ENCODE peak calls at places on chromosomes 5 and 9, in six cellular contexts. H is DND-41, O is psoas muscle, B is upper lobe of right lung, I is spleen, M is heart right ventricle. G is an unnamed sample.
A peak's percentile ranks its signal among the peaks of the same experiment; 100 is the strongest.

GRCh38 chr9:703392-703791 is 138.1 kb upstream of the DMRT1 start:
- DNase-seq in I (no peak), B (no peak), M (no peak), O (no peak), H (no peak), G (no peak)

GRCh38 chr5:168317521-168318147 is 26.2 kb downstream of the WWC1 start:
- DNase-seq in O (no peak), H (no peak), I (no peak), M (no peak), B (no peak), G (peak; percentile 44)

GRCh38 chr5:6180231-6180872 is 198.0 kb downstream of the MED10 start:
- DNase-seq in I (no peak), O (no peak), M (no peak), H (no peak), B (no peak), G (no peak)

GRCh38 chr9:15253197-15253596 is 53.8 kb downstream of the TTC39B start:
- DNase-seq in B (no peak), H (no peak), O (no peak), I (no peak), M (no peak), G (no peak)

GRCh38 chr9:109779711-109780452 is at the start of gene PALM2AKAP2:
- DNase-seq in H (no peak), B (peak; percentile 79), I (no peak), M (peak; percentile 81), O (peak; percentile 74), G (no peak)

GRCh38 chr5:60404171-60404570 is 295.8 kb downstream of the DEPDC1B start:
- DNase-seq in I (no peak), B (no peak), M (no peak), O (no peak), H (no peak), G (no peak)

GRCh38 chr5:159128070-159128507 is 28.4 kb upstream of the EBF1 start:
- DNase-seq in H (no peak), I (no peak), B (no peak), O (no peak), M (no peak), G (no peak)

GRCh38 chr5:10460252-10460906 is 18.7 kb downstream of the ROPN1L start:
- DNase-seq in B (no peak), O (no peak), H (no peak), M (peak; percentile 85), I (peak; percentile 86), G (peak; percentile 70)

GRCh38 chr9:2625427-2625826 is 3.8 kb downstream of the VLDLR start:
- DNase-seq in M (no peak), I (no peak), H (no peak), O (no peak), B (no peak), G (no peak)

GRCh38 chr9:37392272-37392671 is 30.2 kb upstream of the GRHPR start:
- DNase-seq in O (no peak), B (no peak), I (no peak), M (no peak), H (no peak), G (no peak)

GRCh38 chr5:142692280-142692775 is 6.4 kb upstream of the FGF1 start:
- DNase-seq in H (no peak), B (no peak), O (no peak), I (no peak), M (no peak), G (no peak)

GRCh38 chr5:117201016-117201415 is 626.4 kb upstream of the SEMA6A start:
- DNase-seq in H (no peak), O (no peak), B (no peak), M (no peak), I (no peak), G (no peak)

GRCh38 chr9:130268521-130269131 is 3.1 kb downstream of the HMCN2 start:
- DNase-seq in I (peak; percentile 40), H (no peak), M (no peak), O (no peak), B (no peak), G (no peak)

GRCh38 chr9:113345165-113345564 is 4.2 kb upstream of the BSPRY start:
- DNase-seq in O (no peak), H (no peak), B (no peak), I (no peak), M (no peak), G (no peak)

GRCh38 chr5:8840237-8840636 is 705.6 kb downstream of the SEMA5A start:
- DNase-seq in I (no peak), B (no peak), M (no peak), O (no peak), H (no peak), G (no peak)

GRCh38 chr5:136246632-136247031 is 53.7 kb upstream of the SMIM32 start:
- DNase-seq in M (no peak), I (no peak), B (no peak), H (no peak), O (no peak), G (no peak)

GRCh38 chr5:135489466-135490244 is 37.5 kb upstream of the TIFAB start:
- DNase-seq in B (no peak), I (no peak), H (no peak), O (no peak), M (no peak), G (no peak)

GRCh38 chr5:34789021-34789531 is 49.9 kb upstream of the TTC23L start:
- DNase-seq in O (no peak), B (no peak), H (no peak), I (no peak), M (no peak), G (no peak)

GRCh38 chr5:135442387-135443256 is 4.5 kb downstream of the DCANP1 start:
- DNase-seq in H (no peak), B (peak; percentile 52), O (no peak), I (no peak), M (no peak), G (no peak)

GRCh38 chr5:32664523-32664922 is 46.6 kb upstream of the NPR3 start:
- DNase-seq in H (no peak), M (no peak), I (no peak), O (no peak), B (no peak), G (no peak)

GRCh38 chr5:170538096-170538465 is 34.3 kb downstream of the KCNIP1 start:
- DNase-seq in O (no peak), B (no peak), M (no peak), H (no peak), I (no peak), G (no peak)

GRCh38 chr9:96460877-96461276 is 10.9 kb downstream of the HABP4 start:
- DNase-seq in M (no peak), I (no peak), O (no peak), B (no peak), H (no peak), G (no peak)

DNA sequence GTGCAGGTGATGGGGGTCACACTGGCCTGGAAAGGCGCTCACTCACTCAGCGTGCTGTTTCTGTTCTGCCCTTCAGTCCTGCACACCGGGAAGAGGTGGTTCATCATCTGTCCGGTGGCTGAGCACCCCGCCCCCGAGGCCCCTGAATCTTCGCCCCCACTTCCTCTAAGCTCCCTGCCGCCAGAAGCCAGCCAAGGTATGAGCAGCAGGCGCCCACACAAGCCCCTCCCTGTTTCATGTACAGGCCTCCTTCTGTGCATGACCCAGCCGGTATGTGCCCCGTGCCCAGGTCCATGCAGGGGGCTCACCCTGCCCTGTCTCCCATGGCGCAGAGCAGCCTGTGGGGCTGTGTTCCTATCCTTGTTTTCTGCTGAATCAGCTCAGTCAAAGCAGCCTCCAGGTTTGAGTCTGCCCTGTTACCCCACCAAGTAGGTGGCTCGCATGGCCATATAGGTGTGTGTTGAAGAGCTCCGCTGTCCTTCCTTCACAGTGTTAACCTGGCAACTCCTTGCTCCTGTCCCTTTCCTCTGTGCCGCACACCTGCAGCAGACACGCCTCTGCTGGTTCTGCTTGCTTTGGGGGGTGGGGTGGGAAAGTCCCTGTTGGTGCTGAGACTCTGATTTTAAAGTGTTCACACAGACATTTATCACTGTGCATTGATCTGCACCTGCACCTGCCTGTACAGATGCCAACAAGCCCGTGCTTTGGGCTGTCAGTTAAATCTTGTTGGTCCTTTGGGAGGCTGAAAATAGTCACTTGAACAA is 84.8 kb downstream of the WNK2 start:
- DNase-seq in O (peak; percentile 37), H (peak; percentile 62), B (peak; percentile 40), I (peak; percentile 88), M (no peak), G (peak; percentile 76)
- H3K4me1 ChIP-seq in O (no peaks in the 10 kb centered on the region), H (peaks cover 45% of the 10 kb centered on the region), B (no peaks in the 10 kb centered on the region), I (peaks cover 35% of the 10 kb centered on the region), M (peaks cover 8% of the 10 kb centered on the region), G (peaks cover 9% of the 10 kb centered on the region)

GRCh38 chr5:102958481-102959011 is 161.4 kb downstream of the GIN1 start:
- DNase-seq in O (no peak), M (no peak), I (no peak), B (no peak), H (no peak), G (no peak)
- TF ChIP-seq CTCF in O (no peak), M (no peak), I (no peak), B (no peak), H (no peak), G (no peak)

GRCh38 chr9:90645721-90646120 is 3.1 kb upstream of the DIRAS2 start:
- DNase-seq in I (no peak), M (no peak), O (no peak), H (no peak), B (no peak), G (no peak)

GRCh38 chr9:90641868-90642558 is 611 bp downstream of the DIRAS2 start:
- DNase-seq in M (no peak), B (no peak), H (no peak), O (no peak), I (no peak), G (no peak)

GRCh38 chr9:90647843-90648242 is 5.2 kb upstream of the DIRAS2 start:
- DNase-seq in H (no peak), B (no peak), O (no peak), I (no peak), M (no peak), G (no peak)

GRCh38 chr9:90641090-90641489 is 1.5 kb downstream of the DIRAS2 start:
- DNase-seq in I (no peak), B (no peak), M (no peak), O (no peak), H (no peak), G (no peak)

DNA sequence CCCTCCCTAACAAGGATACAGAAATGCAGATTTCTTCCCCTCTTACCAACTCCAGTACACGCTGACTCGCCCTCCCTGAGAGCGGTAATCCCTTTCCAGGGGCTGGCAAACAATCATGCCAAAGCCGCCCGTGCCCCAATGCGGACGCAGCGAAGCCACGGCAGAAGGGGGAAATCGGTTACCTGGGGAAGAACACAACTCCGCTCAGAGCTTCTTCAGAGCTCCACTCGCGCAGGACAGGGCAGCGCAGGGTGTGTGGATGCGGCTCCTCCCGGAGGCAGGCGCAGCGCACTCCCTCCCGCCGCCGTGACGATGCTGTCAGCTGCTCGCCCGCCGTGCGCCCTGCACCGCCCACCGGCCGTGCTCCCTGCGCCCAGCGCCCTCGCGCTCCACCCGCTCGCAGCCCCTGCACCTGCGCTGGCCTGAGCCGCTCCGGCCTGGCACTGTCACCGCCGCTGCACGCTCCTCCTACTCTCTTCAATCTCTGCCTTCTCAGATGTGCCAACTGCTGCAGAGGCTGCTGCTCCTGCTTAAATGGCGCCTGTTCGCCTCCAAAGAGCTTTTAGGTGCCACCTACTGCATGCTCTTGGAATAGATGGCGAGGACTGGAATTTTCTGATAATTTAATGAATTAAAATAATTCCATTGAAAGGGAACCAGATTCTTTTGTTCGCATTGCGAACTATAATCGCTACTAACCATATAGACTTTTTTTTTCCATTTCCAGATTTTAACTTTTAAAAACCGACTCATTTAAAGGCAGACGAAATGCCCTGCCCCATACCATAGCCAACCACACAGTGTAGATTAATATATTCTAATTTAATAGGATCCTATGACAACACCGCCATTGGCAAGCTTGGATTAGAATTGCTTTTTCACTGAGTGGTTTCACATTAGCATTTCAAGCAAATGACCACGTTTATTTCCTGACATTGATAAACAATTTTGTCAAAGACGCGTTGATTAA is at the start of gene DIRAS2:
- DNase-seq in I (peak; percentile 80), O (peak; percentile 55), M (peak; percentile 37), H (no peak), B (peak; percentile 84), G (peak; percentile 67)
- H3K4me3 ChIP-seq in I (peak within 1 kb of the TSS; percentile 67), O (peak within 1 kb of the TSS; percentile 65), M (peak within 1 kb of the TSS; percentile 48), H (no peak within 1 kb of the TSS), B (peak within 1 kb of the TSS; percentile 40), G (peak within 1 kb of the TSS; percentile 50)

GRCh38 chr9:136093331-136093986 is 1.6 kb downstream of the NACC2 start:
- DNase-seq in O (peak; percentile 81), H (no peak), B (no peak), I (no peak), M (peak; percentile 62), G (peak; percentile 54)
- H3K4me1 ChIP-seq in O (peaks cover 56% of the 10 kb centered on the region), H (peaks cover 5% of the 10 kb centered on the region), B (peaks cover 60% of the 10 kb centered on the region), I (peaks cover 66% of the 10 kb centered on the region), M (peaks cover 61% of the 10 kb centered on the region), G (peaks cover 61% of the 10 kb centered on the region)